ENCODE peak calls at places on chromosome 1, in seven cellular contexts. W, P, D, Q, E, B and S are unnamed samples.

GRCh38 chr1:47031059-47031458 is 7.6 kb downstream of the CYP4X1 start:
- DNase-seq in P (peak; percentile 52), W (no peak), B (peak; percentile 79), D (no peak), E (no peak), Q (no peak), S (peak; percentile 14)

GRCh38 chr1:35567947-35568558 is 5.1 kb upstream of the TFAP2E start:
- DNase-seq in B (no peak), Q (no peak), E (no peak), D (no peak), P (no peak), W (no peak), S (no peak)

GRCh38 chr1:220950576-220950975 is 71.3 kb downstream of the HLX start:
- DNase-seq in P (no peak), Q (no peak), W (no peak), B (no peak), D (no peak), E (no peak), S (no peak)

GRCh38 chr1:201591348-201591747 is 52.4 kb downstream of the NAV1 start:
- DNase-seq in B (no peak), W (no peak), E (no peak), P (no peak), Q (no peak), D (no peak), S (no peak)

GRCh38 chr1:12456979-12457378 is 161.0 kb downstream of the DHRS3 start:
- DNase-seq in Q (no peak), E (no peak), P (no peak), B (peak; percentile 86), D (no peak), W (no peak), S (no peak)

GRCh38 chr1:246295968-246296367 is 211.1 kb downstream of the SMYD3 start:
- DNase-seq in B (no peak), Q (no peak), P (peak; percentile 21), D (peak; percentile 36), E (no peak), W (no peak), S (no peak)

GRCh38 chr1:101409102-101409501 is 172.3 kb downstream of the S1PR1 start:
- DNase-seq in P (no peak), D (no peak), E (no peak), W (no peak), Q (no peak), B (no peak), S (no peak)

GRCh38 chr1:173475564-173476196 is 1.5 kb upstream of the PRDX6 start:
- DNase-seq in P (peak; percentile 78), D (no peak), B (peak; percentile 85), E (no peak), Q (no peak), W (no peak), S (no peak)

GRCh38 chr1:163174524-163175437 is 27.9 kb downstream of the RGS5 start:
- DNase-seq in P (peak; percentile 71), Q (peak; percentile 82), E (peak; percentile 32), D (peak; percentile 49), W (no peak), B (peak; percentile 85), S (peak; percentile 21)

GRCh38 chr1:1135339-1136111 is 19.6 kb upstream of the C1orf159 start:
- DNase-seq in Q (peak; percentile 45), P (no peak), D (no peak), B (no peak), E (no peak), W (no peak), S (no peak)

GRCh38 chr1:154608522-154609294 is 722 bp upstream of the ADAR start:
- DNase-seq in P (peak; percentile 61), Q (peak; percentile 94), E (peak; percentile 40), B (peak; percentile 61), W (no peak), D (peak; percentile 50), S (no peak)

GRCh38 chr1:50735443-50735842 is 224.6 kb downstream of the FAF1 start:
- DNase-seq in Q (peak; percentile 18), B (peak; percentile 50), E (no peak), D (no peak), W (no peak), P (no peak), S (no peak)

GRCh38 chr1:221509575-221510360 is 232.1 kb downstream of the DUSP10 start:
- DNase-seq in E (no peak), Q (no peak), P (no peak), B (no peak), W (no peak), D (no peak), S (no peak)

GRCh38 chr1:5628416-5628815 is 363.8 kb downstream of the NPHP4 start:
- DNase-seq in W (no peak), E (no peak), B (no peak), Q (no peak), D (no peak), P (no peak), S (no peak)

GRCh38 chr1:116496380-116496779 is 74.4 kb downstream of the CD58 start:
- DNase-seq in W (no peak), E (no peak), P (no peak), D (no peak), B (peak; percentile 24), Q (no peak), S (no peak)

GRCh38 chr1:164876717-164877116 is 317.7 kb downstream of the PBX1 start:
- DNase-seq in W (no peak), B (no peak), Q (no peak), D (no peak), E (no peak), P (no peak), S (no peak)

GRCh38 chr1:202017385-202018225 is 7.2 kb downstream of the ELF3 start:
- DNase-seq in W (no peak), P (no peak), B (peak; percentile 43), D (peak; percentile 81), E (peak; percentile 85), Q (peak; percentile 42), S (no peak)

DNA sequence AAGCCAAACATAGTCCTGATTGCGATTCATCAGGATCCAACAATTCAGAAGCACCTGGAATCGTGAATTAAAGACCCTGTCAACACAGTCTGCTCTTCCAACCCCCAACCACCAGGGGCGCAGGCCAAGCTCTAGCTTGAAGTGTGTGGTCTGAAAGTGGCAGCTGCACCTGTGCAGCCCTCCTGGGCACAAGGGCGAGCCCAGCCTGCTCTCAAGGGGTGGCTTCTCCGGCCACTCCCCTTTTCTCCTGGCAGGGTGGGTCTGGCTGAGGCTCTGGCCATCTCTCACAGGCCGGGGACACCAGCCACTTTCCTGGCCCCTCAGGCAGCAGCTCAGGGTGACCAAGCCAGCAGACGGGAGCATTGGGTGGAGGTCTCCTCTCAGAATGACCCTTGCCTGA is 62.3 kb downstream of the SLC66A1 start:
- DNase-seq in P (no peak), W (no peak), E (no peak), B (no peak), Q (peak; percentile 63), D (no peak), S (no peak)
- TF ChIP-seq CTCF in P (peak; percentile 71), W (peak; percentile 24), E (peak; percentile 58), B (peak; percentile 36), Q (peak; percentile 68), D (peak; percentile 2), S (peak; percentile 64)

DNA sequence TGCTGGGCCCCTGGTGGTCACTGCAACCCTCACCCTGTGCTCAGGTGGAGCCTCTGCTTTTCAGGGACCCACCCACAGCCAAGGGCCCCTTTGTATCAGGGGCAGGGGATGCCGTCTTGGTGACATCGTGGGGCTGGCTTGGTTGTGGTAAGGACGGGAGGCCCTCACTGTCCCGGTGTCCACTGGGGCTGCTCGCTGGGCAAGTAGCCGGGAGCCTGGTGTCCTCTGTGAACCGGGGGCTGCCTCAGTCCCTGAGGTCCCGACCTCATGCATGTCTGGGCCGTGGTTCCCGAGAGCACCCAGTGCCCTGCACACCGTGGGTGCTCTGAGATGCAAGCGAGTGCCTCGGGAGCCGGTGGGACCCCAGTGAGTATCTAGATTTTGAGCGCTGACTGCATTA is 56.0 kb upstream of the TTC34 start:
- DNase-seq in B (no peak), E (no peak), Q (no peak), D (no peak), W (no peak), P (no peak), S (no peak)
- H3K36me3 ChIP-seq in B (no peaks in the 10 kb centered on the region), E (no peaks in the 10 kb centered on the region), Q (no peaks in the 10 kb centered on the region), D (no peaks in the 10 kb centered on the region), W (no peaks in the 10 kb centered on the region), P (no peaks in the 10 kb centered on the region), S (no peaks in the 10 kb centered on the region)

DNA sequence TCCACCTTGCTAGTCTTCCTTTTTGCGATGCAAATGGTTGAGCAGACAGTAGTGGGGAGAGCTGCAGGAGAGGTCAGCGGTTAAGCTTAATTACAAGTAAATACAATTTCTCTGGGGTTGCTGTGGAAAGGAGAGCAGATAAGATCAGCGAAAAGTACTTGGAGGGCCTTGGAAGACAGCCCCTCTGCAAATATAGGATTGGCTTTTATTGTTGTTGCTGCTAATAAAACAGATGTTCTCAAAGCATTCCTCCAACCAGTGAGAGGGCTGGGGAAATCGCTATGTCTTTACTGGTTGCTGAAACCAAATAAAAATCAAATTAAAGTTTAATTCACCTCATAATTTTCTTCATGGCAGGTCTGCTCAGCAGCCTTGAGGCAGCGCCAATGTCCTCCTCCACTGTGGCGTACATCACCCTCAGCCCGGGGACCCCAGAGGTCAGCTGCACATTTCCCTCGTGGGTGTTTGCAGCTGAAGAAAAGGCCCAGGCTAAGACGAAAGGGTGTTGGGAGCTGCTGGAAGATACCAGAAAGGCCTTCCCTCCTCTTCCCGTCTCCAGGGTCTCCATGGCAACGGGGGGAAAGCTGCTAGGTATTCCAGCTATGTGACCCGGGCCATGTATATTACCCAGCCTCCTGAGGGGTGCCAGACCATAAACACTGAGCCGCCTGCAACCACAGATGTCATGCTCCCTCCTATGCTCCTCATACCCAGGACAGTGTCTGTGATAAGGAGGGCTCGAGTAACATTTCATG is 54.6 kb upstream of the POU2F1 start:
- DNase-seq in P (peak; percentile 51), E (no peak), W (no peak), D (no peak), B (no peak), Q (peak; percentile 92), S (no peak)
- H3K4me3 ChIP-seq in P (no peak overlapping the region), E (no peak overlapping the region), W (no peak overlapping the region), D (no peak overlapping the region), B (no peak overlapping the region), Q (peak overlapping the region; percentile 8), S (no peak overlapping the region)

GRCh38 chr1:45345014-45345413 is 4.8 kb upstream of the MUTYH start:
- DNase-seq in D (no peak), P (no peak), E (no peak), W (no peak), Q (no peak), B (no peak), S (no peak)

GRCh38 chr1:45339694-45340558 is at the start of the genes MUTYH and TOE1:
- DNase-seq in E (peak; percentile 97), P (peak; percentile 91), W (peak; percentile 64), D (peak; percentile 94), Q (peak; percentile 96), B (peak; percentile 93), S (peak; percentile 68)

GRCh38 chr1:45344491-45344890 is 4.3 kb upstream of the MUTYH start:
- DNase-seq in B (no peak), Q (no peak), D (no peak), E (no peak), W (no peak), P (no peak), S (no peak)

GRCh38 chr1:45337630-45338320 is 2.2 kb upstream of the TOE1 start:
- DNase-seq in Q (no peak), P (no peak), D (no peak), E (peak; percentile 18), B (peak; percentile 57), W (no peak), S (no peak)

DNA sequence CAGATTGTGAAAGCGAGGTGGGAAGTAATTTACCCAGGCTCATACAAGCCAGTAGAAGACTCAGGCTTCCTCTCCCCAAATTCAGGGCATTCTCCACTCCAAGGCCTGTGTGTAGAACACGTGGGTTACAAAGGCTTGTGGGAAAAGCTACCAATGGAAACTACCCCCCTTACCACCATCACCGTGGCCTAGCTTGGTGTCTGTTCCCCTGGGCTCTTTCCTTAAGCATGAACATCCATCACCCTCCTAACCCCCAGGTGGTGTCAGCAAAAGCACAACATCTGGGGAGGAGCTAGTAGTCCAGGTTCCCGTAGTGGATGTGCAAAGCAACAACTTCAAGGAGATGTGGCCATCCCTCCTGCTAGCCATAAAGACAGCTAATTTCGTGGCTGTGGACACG is 576 bp upstream of the MUTYH start:
- DNase-seq in B (no peak), P (no peak), Q (no peak), W (no peak), D (no peak), E (no peak), S (no peak)
- TF ChIP-seq CTCF in B (no peak), P (no peak), Q (no peak), W (no peak), D (no peak), E (no peak), S (no peak)